ENCODE peak calls at places on chromosomes 11 and 22, in nine cellular contexts. One of them, this sample, is unnamed.

GRCh38 chr11:21018248-21018647 is 348.9 kb downstream of the NELL1 start:
- DNase-seq in omental fat pad: no peak
- DNase-seq in caudate nucleus: no peak
- DNase-seq in posterior cingulate gyrus: no peak
- DNase-seq in memory B cell: no peak
- DNase-seq in cardiac fibroblast: no peak
- DNase-seq in AG09319: no peak
- DNase-seq in RCC 7860: no peak
- DNase-seq in Kasumi-1: no peak
- DNase-seq in this sample: no peak

GRCh38 chr22:17974087-17974486 is 50.3 kb downstream of the MICAL3 start:
- DNase-seq in omental fat pad: no peak
- DNase-seq in caudate nucleus: no peak
- DNase-seq in posterior cingulate gyrus: no peak
- DNase-seq in memory B cell: no peak
- DNase-seq in cardiac fibroblast: no peak
- DNase-seq in AG09319: no peak
- DNase-seq in RCC 7860: no peak
- DNase-seq in Kasumi-1: no peak
- DNase-seq in this sample: no peak

GRCh38 chr22:20998411-20999336 is 3.2 kb downstream of the THAP7 start:
- DNase-seq in omental fat pad: no peak
- DNase-seq in caudate nucleus: no peak
- DNase-seq in posterior cingulate gyrus: no peak
- DNase-seq in memory B cell: no peak
- DNase-seq in cardiac fibroblast: peak; percentile 44
- DNase-seq in AG09319: no peak
- DNase-seq in RCC 7860: no peak
- DNase-seq in Kasumi-1: no peak
- DNase-seq in this sample: no peak

GRCh38 chr11:22792497-22792896 is 37.1 kb downstream of the SVIP start:
- DNase-seq in omental fat pad: no peak
- DNase-seq in caudate nucleus: no peak
- DNase-seq in posterior cingulate gyrus: no peak
- DNase-seq in memory B cell: no peak
- DNase-seq in cardiac fibroblast: peak; percentile 92
- DNase-seq in AG09319: no peak
- DNase-seq in RCC 7860: peak; percentile 51
- DNase-seq in Kasumi-1: no peak
- DNase-seq in this sample: no peak

GRCh38 chr11:107957109-107957588 is 28.9 kb downstream of the RAB39A start:
- DNase-seq in omental fat pad: no peak
- DNase-seq in caudate nucleus: no peak
- DNase-seq in posterior cingulate gyrus: no peak
- DNase-seq in memory B cell: no peak
- DNase-seq in cardiac fibroblast: no peak
- DNase-seq in AG09319: peak; percentile 16
- DNase-seq in RCC 7860: no peak
- DNase-seq in Kasumi-1: no peak
- DNase-seq in this sample: peak; percentile 64

GRCh38 chr11:88411265-88411664 is 73.7 kb upstream of the CTSC start:
- DNase-seq in omental fat pad: no peak
- DNase-seq in caudate nucleus: no peak
- DNase-seq in posterior cingulate gyrus: no peak
- DNase-seq in memory B cell: no peak
- DNase-seq in cardiac fibroblast: peak; percentile 84
- DNase-seq in AG09319: peak; percentile 38
- DNase-seq in RCC 7860: peak; percentile 30
- DNase-seq in Kasumi-1: no peak
- DNase-seq in this sample: no peak

GRCh38 chr11:4511846-4512245 is 29.4 kb downstream of the OR52K1 start:
- DNase-seq in omental fat pad: no peak
- DNase-seq in caudate nucleus: no peak
- DNase-seq in posterior cingulate gyrus: no peak
- DNase-seq in memory B cell: no peak
- DNase-seq in cardiac fibroblast: no peak
- DNase-seq in AG09319: peak; percentile 69
- DNase-seq in RCC 7860: no peak
- DNase-seq in Kasumi-1: no peak
- DNase-seq in this sample: no peak

GRCh38 chr22:36334838-36335603 is 52.7 kb downstream of the MYH9 start:
- DNase-seq in omental fat pad: no peak
- DNase-seq in caudate nucleus: peak; percentile 41
- DNase-seq in posterior cingulate gyrus: peak; percentile 70
- DNase-seq in memory B cell: no peak
- DNase-seq in cardiac fibroblast: peak; percentile 76
- DNase-seq in AG09319: no peak
- DNase-seq in RCC 7860: peak; percentile 74
- DNase-seq in Kasumi-1: peak; percentile 81
- DNase-seq in this sample: no peak

GRCh38 chr11:120688166-120688565 is 176.6 kb downstream of the GRIK4 start:
- DNase-seq in omental fat pad: no peak
- DNase-seq in caudate nucleus: no peak
- DNase-seq in posterior cingulate gyrus: no peak
- DNase-seq in memory B cell: no peak
- DNase-seq in cardiac fibroblast: no peak
- DNase-seq in AG09319: no peak
- DNase-seq in RCC 7860: no peak
- DNase-seq in Kasumi-1: no peak
- DNase-seq in this sample: no peak

GRCh38 chr22:37967637-37968451 is 14.3 kb downstream of the POLR2F start:
- DNase-seq in omental fat pad: no peak
- DNase-seq in caudate nucleus: no peak
- DNase-seq in posterior cingulate gyrus: no peak
- DNase-seq in memory B cell: no peak
- DNase-seq in cardiac fibroblast: no peak
- DNase-seq in AG09319: no peak
- DNase-seq in RCC 7860: no peak
- DNase-seq in Kasumi-1: no peak
- DNase-seq in this sample: no peak

GRCh38 chr11:1928038-1928890 is 8.8 kb downstream of the TNNT3 start:
- DNase-seq in omental fat pad: no peak
- DNase-seq in caudate nucleus: no peak
- DNase-seq in posterior cingulate gyrus: peak; percentile 9
- DNase-seq in memory B cell: no peak
- DNase-seq in cardiac fibroblast: no peak
- DNase-seq in AG09319: no peak
- DNase-seq in RCC 7860: no peak
- DNase-seq in Kasumi-1: no peak
- DNase-seq in this sample: no peak